ENCODE peak calls at places on chromosomes 11 and 22, in eight cellular contexts. G is fibroblast of the aortic adventitia; O is endothelial cell; Y is H7; I is stimulated activated CD4-positive, alpha-beta T cell treated with anti-CD3 and anti-CD28 coated beads, Interleukin-12 subunit alpha, Interleukin-12 subunit beta, amount 100 ng/mL, for 24 hours; W is COR-L47; V is breast epithelium; L is activated CD4-positive, CD25-positive, alpha-beta regulatory T cell. S is an unnamed sample.

GRCh38 chr22:43628253-43628649 is 183.9 kb downstream of the EFCAB6 start:
- DNase-seq in G (no peak), O (no peak), Y (no peak), I (no peak), W (no peak), V (no peak), L (no peak), S (no peak)

GRCh38 chr11:115716080-115716479 is 211.9 kb upstream of the CADM1 start:
- DNase-seq in G (no peak), O (no peak), Y (no peak), I (no peak), W (no peak), V (no peak), L (no peak), S (no peak)

GRCh38 chr11:106695506-106695905 is 322.8 kb downstream of the GUCY1A2 start:
- DNase-seq in G (peak), O (no peak), Y (no peak), I (no peak), W (no peak), V (no peak), L (no peak), S (no peak)

GRCh38 chr11:86592659-86593451 is 79.6 kb downstream of the ME3 start:
- DNase-seq in G (peak), O (peak), Y (no peak), I (peak), W (peak), V (peak), L (peak), S (peak)

GRCh38 chr11:73570415-73571114 is 27.3 kb downstream of the FAM168A start:
- DNase-seq in G (peak), O (no peak), Y (no peak), I (no peak), W (no peak), V (no peak), L (no peak), S (no peak)

GRCh38 chr11:67270256-67271211 is 4.3 kb downstream of the GRK2 start:
- DNase-seq in G (no peak), O (peak), Y (peak), I (no peak), W (no peak), V (no peak), L (no peak), S (peak)

GRCh38 chr11:59102259-59102765 is 4.7 kb upstream of the FAM111B start:
- DNase-seq in G (peak), O (peak), Y (peak), I (peak), W (peak), V (peak), L (peak), S (peak)

GRCh38 chr22:50613291-50613981 is 12.8 kb downstream of the MAPK8IP2 start:
- DNase-seq in G (peak), O (no peak), Y (peak), I (no peak), W (no peak), V (peak), L (no peak), S (no peak)

GRCh38 chr11:96205460-96205809 is 137.6 kb downstream of the MAML2 start:
- DNase-seq in G (no peak), O (no peak), Y (no peak), I (no peak), W (no peak), V (no peak), L (no peak), S (no peak)

GRCh38 chr22:37639070-37639760 is at the start of gene SH3BP1:
- DNase-seq in G (no peak), O (peak), Y (peak), I (peak), W (peak), V (no peak), L (peak), S (peak)

GRCh38 chr11:98207086-98207485 is 813.7 kb upstream of the CNTN5 start:
- DNase-seq in G (no peak), O (no peak), Y (no peak), I (no peak), W (no peak), V (no peak), L (no peak), S (no peak)

GRCh38 chr11:118633979-118634378 is 26.6 kb downstream of the PHLDB1 start:
- DNase-seq in G (no peak), O (no peak), Y (no peak), I (no peak), W (no peak), V (no peak), L (no peak), S (no peak)

GRCh38 chr11:86726118-86726748 is 53.8 kb upstream of the ME3 start:
- DNase-seq in G (no peak), O (no peak), Y (no peak), I (no peak), W (no peak), V (no peak), L (no peak), S (no peak)

GRCh38 chr11:61111786-61112517 is 9.7 kb downstream of the CD5 start:
- DNase-seq in G (no peak), O (no peak), Y (peak), I (peak), W (no peak), V (no peak), L (no peak), S (no peak)

GRCh38 chr11:61183645-61184044 is 19.7 kb upstream of the PGA3 start:
- DNase-seq in G (no peak), O (no peak), Y (no peak), I (no peak), W (no peak), V (no peak), L (no peak), S (no peak)

GRCh38 chr11:93589347-93589746 is 46.2 kb upstream of the SMCO4 start:
- DNase-seq in G (no peak), O (no peak), Y (no peak), I (no peak), W (no peak), V (no peak), L (no peak), S (no peak)

GRCh38 chr11:102347526-102348331 is 715 bp downstream of the BIRC2 start:
- DNase-seq in G (peak), O (no peak), Y (peak), I (no peak), W (no peak), V (no peak), L (no peak), S (peak)

GRCh38 chr11:94629741-94630140 is 62.6 kb downstream of the PIWIL4 start:
- DNase-seq in G (no peak), O (no peak), Y (no peak), I (no peak), W (no peak), V (no peak), L (no peak), S (peak)

S was measured in NAMALWA.